ENCODE peak calls at places on chromosomes 13 and 19, in seven cellular contexts. One of them, this sample, is unnamed.

GRCh38 chr19:10260141-10260584 is 8.1 kb downstream of the MRPL4 start:
- DNase-seq in HEK293T: no peak
- DNase-seq in transverse colon: no peak
- DNase-seq in anterior cingulate cortex: no peak
- DNase-seq in activated CD8-positive, alpha-beta memory T cell treated with anti-CD3 and anti-CD28 coated beads for 1 hour: no peak
- DNase-seq in bronchial epithelial cell: peak; percentile 95
- DNase-seq in NCI-H1105: no peak
- DNase-seq in this sample: no peak

GRCh38 chr13:76516013-76516412 is 370.2 kb downstream of the KCTD12 start:
- DNase-seq in HEK293T: no peak
- DNase-seq in transverse colon: no peak
- DNase-seq in anterior cingulate cortex: no peak
- DNase-seq in activated CD8-positive, alpha-beta memory T cell treated with anti-CD3 and anti-CD28 coated beads for 1 hour: no peak
- DNase-seq in bronchial epithelial cell: peak; percentile 44
- DNase-seq in NCI-H1105: no peak
- DNase-seq in this sample: no peak

GRCh38 chr13:20702530-20702929 is 969 bp upstream of the IL17D start:
- DNase-seq in HEK293T: no peak
- DNase-seq in transverse colon: no peak
- DNase-seq in anterior cingulate cortex: no peak
- DNase-seq in activated CD8-positive, alpha-beta memory T cell treated with anti-CD3 and anti-CD28 coated beads for 1 hour: no peak
- DNase-seq in bronchial epithelial cell: peak; percentile 12
- DNase-seq in NCI-H1105: no peak
- DNase-seq in this sample: peak; percentile 22

GRCh38 chr19:16373539-16373938 is 48.9 kb downstream of the KLF2 start:
- DNase-seq in HEK293T: no peak
- DNase-seq in transverse colon: no peak
- DNase-seq in anterior cingulate cortex: no peak
- DNase-seq in activated CD8-positive, alpha-beta memory T cell treated with anti-CD3 and anti-CD28 coated beads for 1 hour: no peak
- DNase-seq in bronchial epithelial cell: no peak
- DNase-seq in NCI-H1105: no peak
- DNase-seq in this sample: peak; percentile 75

GRCh38 chr19:31350693-31351211 is 1.5 kb upstream of the TSHZ3 start:
- DNase-seq in HEK293T: peak; percentile 53
- DNase-seq in transverse colon: peak; percentile 41
- DNase-seq in anterior cingulate cortex: no peak
- DNase-seq in activated CD8-positive, alpha-beta memory T cell treated with anti-CD3 and anti-CD28 coated beads for 1 hour: no peak
- DNase-seq in bronchial epithelial cell: no peak
- DNase-seq in NCI-H1105: peak; percentile 53
- DNase-seq in this sample: peak; percentile 81

GRCh38 chr13:87234981-87235380 is 436.2 kb upstream of the SLITRK5 start:
- DNase-seq in HEK293T: no peak
- DNase-seq in transverse colon: no peak
- DNase-seq in anterior cingulate cortex: no peak
- DNase-seq in activated CD8-positive, alpha-beta memory T cell treated with anti-CD3 and anti-CD28 coated beads for 1 hour: no peak
- DNase-seq in bronchial epithelial cell: no peak
- DNase-seq in NCI-H1105: no peak
- DNase-seq in this sample: peak; percentile 17

GRCh38 chr13:47044842-47045241 is 148.0 kb upstream of the HTR2A start:
- DNase-seq in HEK293T: no peak
- DNase-seq in transverse colon: no peak
- DNase-seq in anterior cingulate cortex: no peak
- DNase-seq in activated CD8-positive, alpha-beta memory T cell treated with anti-CD3 and anti-CD28 coated beads for 1 hour: no peak
- DNase-seq in bronchial epithelial cell: no peak
- DNase-seq in NCI-H1105: no peak
- DNase-seq in this sample: no peak

GRCh38 chr19:13366529-13367143 is 139.6 kb downstream of the CACNA1A start:
- DNase-seq in HEK293T: peak; percentile 45
- DNase-seq in transverse colon: no peak
- DNase-seq in anterior cingulate cortex: no peak
- DNase-seq in activated CD8-positive, alpha-beta memory T cell treated with anti-CD3 and anti-CD28 coated beads for 1 hour: no peak
- DNase-seq in bronchial epithelial cell: peak; percentile 18
- DNase-seq in NCI-H1105: no peak
- DNase-seq in this sample: peak; percentile 55

GRCh38 chr13:30159446-30159839 is 147.9 kb downstream of the KATNAL1 start:
- DNase-seq in HEK293T: no peak
- DNase-seq in transverse colon: no peak
- DNase-seq in anterior cingulate cortex: no peak
- DNase-seq in activated CD8-positive, alpha-beta memory T cell treated with anti-CD3 and anti-CD28 coated beads for 1 hour: no peak
- DNase-seq in bronchial epithelial cell: peak; percentile 54
- DNase-seq in NCI-H1105: no peak
- DNase-seq in this sample: peak; percentile 55

GRCh38 chr19:47176627-47177090 is 46.0 kb downstream of the SAE1 start:
- DNase-seq in HEK293T: no peak
- DNase-seq in transverse colon: no peak
- DNase-seq in anterior cingulate cortex: no peak
- DNase-seq in activated CD8-positive, alpha-beta memory T cell treated with anti-CD3 and anti-CD28 coated beads for 1 hour: no peak
- DNase-seq in bronchial epithelial cell: peak; percentile 58
- DNase-seq in NCI-H1105: no peak
- DNase-seq in this sample: no peak

GRCh38 chr19:54478677-54479266 is 5.7 kb upstream of the CDC42EP5 start:
- DNase-seq in HEK293T: peak; percentile 40
- DNase-seq in transverse colon: no peak
- DNase-seq in anterior cingulate cortex: no peak
- DNase-seq in activated CD8-positive, alpha-beta memory T cell treated with anti-CD3 and anti-CD28 coated beads for 1 hour: no peak
- DNase-seq in bronchial epithelial cell: peak; percentile 36
- DNase-seq in NCI-H1105: peak; percentile 55
- DNase-seq in this sample: peak; percentile 80

GRCh38 chr19:38849746-38850230 is at the start of gene HNRNPL:
- DNase-seq in HEK293T: peak; percentile 90
- DNase-seq in transverse colon: peak; percentile 99
- DNase-seq in anterior cingulate cortex: peak; percentile 100
- DNase-seq in activated CD8-positive, alpha-beta memory T cell treated with anti-CD3 and anti-CD28 coated beads for 1 hour: peak; percentile 99
- DNase-seq in bronchial epithelial cell: no peak
- DNase-seq in NCI-H1105: no peak
- DNase-seq in this sample: no peak

GRCh38 chr19:15324791-15325519 is 7.4 kb downstream of the BRD4 start:
- DNase-seq in HEK293T: no peak
- DNase-seq in transverse colon: no peak
- DNase-seq in anterior cingulate cortex: no peak
- DNase-seq in activated CD8-positive, alpha-beta memory T cell treated with anti-CD3 and anti-CD28 coated beads for 1 hour: no peak
- DNase-seq in bronchial epithelial cell: no peak
- DNase-seq in NCI-H1105: no peak
- DNase-seq in this sample: peak; percentile 32

GRCh38 chr19:45171211-45171623 is 6.8 kb downstream of the TRAPPC6A start:
- DNase-seq in HEK293T: no peak
- DNase-seq in transverse colon: no peak
- DNase-seq in anterior cingulate cortex: no peak
- DNase-seq in activated CD8-positive, alpha-beta memory T cell treated with anti-CD3 and anti-CD28 coated beads for 1 hour: no peak
- DNase-seq in bronchial epithelial cell: no peak
- DNase-seq in NCI-H1105: no peak
- DNase-seq in this sample: peak; percentile 29

GRCh38 chr13:34155931-34156607 is 338.1 kb downstream of the RFC3 start:
- DNase-seq in HEK293T: no peak
- DNase-seq in transverse colon: no peak
- DNase-seq in anterior cingulate cortex: no peak
- DNase-seq in activated CD8-positive, alpha-beta memory T cell treated with anti-CD3 and anti-CD28 coated beads for 1 hour: no peak
- DNase-seq in bronchial epithelial cell: peak; percentile 78
- DNase-seq in NCI-H1105: no peak
- DNase-seq in this sample: no peak

GRCh38 chr19:35273686-35274259 is 5.0 kb downstream of the USF2 start:
- DNase-seq in HEK293T: no peak
- DNase-seq in transverse colon: no peak
- DNase-seq in anterior cingulate cortex: no peak
- DNase-seq in activated CD8-positive, alpha-beta memory T cell treated with anti-CD3 and anti-CD28 coated beads for 1 hour: no peak
- DNase-seq in bronchial epithelial cell: no peak
- DNase-seq in NCI-H1105: no peak
- DNase-seq in this sample: no peak

GRCh38 chr13:33289966-33290365 is 4.4 kb upstream of the STARD13 start:
- DNase-seq in HEK293T: no peak
- DNase-seq in transverse colon: no peak
- DNase-seq in anterior cingulate cortex: no peak
- DNase-seq in activated CD8-positive, alpha-beta memory T cell treated with anti-CD3 and anti-CD28 coated beads for 1 hour: no peak
- DNase-seq in bronchial epithelial cell: no peak
- DNase-seq in NCI-H1105: no peak
- DNase-seq in this sample: no peak

This sample was measured in cardiac muscle cell.